ENCODE peak calls at places on chromosomes 12 and 14, in seven cellular contexts. A is activated CD8-positive, alpha-beta T cell treated with anti-CD3 and anti-CD28 coated beads, Interleukin-2, amount 10 ng/mL, durations not matched to agents 7 days and 5 days; G is fibroblast of mammary gland; O is heart left ventricle; R is HuH-7.5; M is AG10803; W is stimulated activated CD4-positive, alpha-beta T cell treated with anti-CD3 and anti-CD28 coated beads, Interleukin-2, amount 100 ng/mL, for 4 hours. Q is an unnamed sample.

GRCh38 chr12:82912406-82912805 is 225.7 kb downstream of the TMTC2 start:
- DNase-seq in A (no peak), G (peak), O (no peak), R (no peak), M (peak), W (no peak), Q (no peak)

GRCh38 chr14:66610154-66610563 is 102.2 kb downstream of the GPHN start:
- DNase-seq in A (no peak), G (peak), O (no peak), R (no peak), M (no peak), W (no peak), Q (no peak)

GRCh38 chr14:85409496-85410210 is 120.3 kb upstream of the FLRT2 start:
- DNase-seq in A (no peak), G (no peak), O (no peak), R (no peak), M (no peak), W (no peak), Q (no peak)

GRCh38 chr12:16349132-16349463 is 1.7 kb downstream of the MGST1 start:
- DNase-seq in A (no peak), G (peak), O (peak), R (no peak), M (peak), W (no peak), Q (peak)

GRCh38 chr12:51590347-51591019 is 550 bp upstream of the SCN8A start:
- DNase-seq in A (peak), G (peak), O (peak), R (peak), M (peak), W (peak), Q (peak)

GRCh38 chr14:21109377-21110260 is 8.8 kb downstream of the TMEM253 start:
- DNase-seq in A (no peak), G (no peak), O (no peak), R (no peak), M (no peak), W (no peak), Q (peak)

GRCh38 chr14:100577321-100577985 is 9.8 kb downstream of the BEGAIN start:
- DNase-seq in A (no peak), G (no peak), O (peak), R (no peak), M (no peak), W (no peak), Q (no peak)

GRCh38 chr12:131928080-131928764 is 854 bp upstream of the PUS1 start:
- DNase-seq in A (no peak), G (peak), O (no peak), R (no peak), M (peak), W (no peak), Q (no peak)

GRCh38 chr12:88553941-88554658 is 26.2 kb downstream of the KITLG start:
- DNase-seq in A (no peak), G (peak), O (no peak), R (no peak), M (peak), W (no peak), Q (peak)

GRCh38 chr14:77580964-77581505 is 35.4 kb downstream of the SPTLC2 start:
- DNase-seq in A (no peak), G (peak), O (no peak), R (no peak), M (peak), W (no peak), Q (peak)

GRCh38 chr12:69519871-69520270 is 49.7 kb downstream of the FRS2 start:
- DNase-seq in A (no peak), G (no peak), O (no peak), R (no peak), M (no peak), W (no peak), Q (peak)

GRCh38 chr12:49703647-49704137 is 3.5 kb downstream of the FMNL3 start:
- DNase-seq in A (peak), G (peak), O (peak), R (no peak), M (peak), W (peak), Q (peak)

GRCh38 chr14:52961060-52961639 is 10.3 kb upstream of the FERMT2 start:
- DNase-seq in A (peak), G (peak), O (peak), R (peak), M (peak), W (peak), Q (peak)

Q was measured in myocyte.